ENCODE peak calls at places on chromosomes 12 and 14, in seven cellular contexts. I is IMR-90, H is GM12878, D is adrenal gland, R is K562, L is transverse colon, O is stomach. N is an unnamed sample.

GRCh38 chr14:61616524-61617185 is 78.7 kb upstream of the HIF1A start:
- DNase-seq in H (no peak), R (no peak), D (no peak), O (no peak), I (peak; percentile 89), L (no peak), N (no peak)

GRCh38 chr12:8995021-8995775 is 5.9 kb downstream of the KLRG1 start:
- DNase-seq in I (no peak), L (no peak), D (no peak), R (no peak), H (no peak), O (no peak), N (no peak)

GRCh38 chr14:104547310-104547997 is 32.1 kb upstream of the C14orf180 start:
- DNase-seq in I (no peak), O (no peak), L (no peak), H (no peak), R (no peak), D (no peak), N (no peak)

GRCh38 chr12:12214635-12215131 is 52.2 kb downstream of the LRP6 start:
- DNase-seq in I (peak; percentile 63), O (no peak), D (no peak), H (peak; percentile 35), R (peak; percentile 33), L (no peak), N (no peak)

GRCh38 chr12:27270148-27270547 is 26.1 kb downstream of the STK38L start:
- DNase-seq in H (no peak), I (no peak), O (no peak), R (no peak), L (no peak), D (no peak), N (no peak)

GRCh38 chr12:79020106-79020505 is 155.5 kb downstream of the SYT1 start:
- DNase-seq in L (no peak), H (no peak), D (no peak), O (no peak), I (peak; percentile 29), R (no peak), N (peak; percentile 2)

GRCh38 chr12:97767347-97767746 is 304.7 kb downstream of the RMST start:
- DNase-seq in H (no peak), O (no peak), L (no peak), R (no peak), I (no peak), D (no peak), N (no peak)

GRCh38 chr14:88902850-88903249 is 78.4 kb downstream of the TTC8 start:
- DNase-seq in D (no peak), O (no peak), R (no peak), L (no peak), I (no peak), H (no peak), N (no peak)

GRCh38 chr12:6839482-6840201 is 1.1 kb upstream of the GNB3 start:
- DNase-seq in D (no peak), R (no peak), H (no peak), O (peak; percentile 44), I (no peak), L (peak; percentile 77), N (no peak)

GRCh38 chr12:14086838-14087237 is 105.4 kb upstream of the GRIN2B start:
- DNase-seq in I (no peak), R (no peak), L (no peak), D (no peak), O (no peak), H (no peak), N (no peak)

GRCh38 chr12:51822261-51822616 is 26.3 kb downstream of the FIGNL2 start:
- DNase-seq in O (no peak), I (no peak), D (no peak), R (no peak), H (no peak), L (no peak), N (no peak)

GRCh38 chr14:104388631-104389325 is 190.8 kb upstream of the C14orf180 start:
- DNase-seq in D (no peak), I (no peak), L (no peak), R (no peak), O (peak; percentile 23), H (no peak), N (no peak)

GRCh38 chr12:468671-469389 is 9.1 kb downstream of the B4GALNT3 start:
- DNase-seq in I (peak; percentile 26), O (peak; percentile 61), D (peak; percentile 80), H (no peak), R (no peak), L (no peak), N (no peak)

GRCh38 chr14:89720741-89721315 is 233.7 kb downstream of the EFCAB11 start:
- DNase-seq in H (peak; percentile 50), O (peak; percentile 35), I (no peak), D (peak; percentile 14), L (peak; percentile 43), R (no peak), N (no peak)

GRCh38 chr14:105005329-105005928 is 15.5 kb downstream of the CDCA4 start:
- DNase-seq in I (no peak), L (no peak), O (no peak), R (no peak), H (no peak), D (no peak), N (no peak)

GRCh38 chr12:80142640-80143039 is 43.3 kb downstream of the OTOGL start:
- DNase-seq in L (no peak), H (no peak), D (no peak), I (no peak), R (no peak), O (no peak), N (no peak)

GRCh38 chr12:95591731-95592130 is 40.5 kb upstream of the USP44 start:
- DNase-seq in H (no peak), R (no peak), L (no peak), D (no peak), O (no peak), I (peak; percentile 88), N (no peak)

GRCh38 chr12:46964496-46965098 is 114.8 kb upstream of the PCED1B start:
- DNase-seq in D (peak; percentile 25), L (no peak), I (peak; percentile 64), O (no peak), H (no peak), R (no peak), N (peak; percentile 26)

GRCh38 chr14:105026033-105026785 is 5.3 kb upstream of the CDCA4 start:
- DNase-seq in I (peak; percentile 70), D (no peak), R (no peak), H (peak; percentile 81), O (no peak), L (no peak), N (no peak)

GRCh38 chr14:63745858-63746425 is 18.1 kb upstream of the SGPP1 start:
- DNase-seq in O (no peak), L (peak; percentile 37), D (no peak), I (no peak), R (peak; percentile 18), H (peak; percentile 80), N (no peak)

DNA sequence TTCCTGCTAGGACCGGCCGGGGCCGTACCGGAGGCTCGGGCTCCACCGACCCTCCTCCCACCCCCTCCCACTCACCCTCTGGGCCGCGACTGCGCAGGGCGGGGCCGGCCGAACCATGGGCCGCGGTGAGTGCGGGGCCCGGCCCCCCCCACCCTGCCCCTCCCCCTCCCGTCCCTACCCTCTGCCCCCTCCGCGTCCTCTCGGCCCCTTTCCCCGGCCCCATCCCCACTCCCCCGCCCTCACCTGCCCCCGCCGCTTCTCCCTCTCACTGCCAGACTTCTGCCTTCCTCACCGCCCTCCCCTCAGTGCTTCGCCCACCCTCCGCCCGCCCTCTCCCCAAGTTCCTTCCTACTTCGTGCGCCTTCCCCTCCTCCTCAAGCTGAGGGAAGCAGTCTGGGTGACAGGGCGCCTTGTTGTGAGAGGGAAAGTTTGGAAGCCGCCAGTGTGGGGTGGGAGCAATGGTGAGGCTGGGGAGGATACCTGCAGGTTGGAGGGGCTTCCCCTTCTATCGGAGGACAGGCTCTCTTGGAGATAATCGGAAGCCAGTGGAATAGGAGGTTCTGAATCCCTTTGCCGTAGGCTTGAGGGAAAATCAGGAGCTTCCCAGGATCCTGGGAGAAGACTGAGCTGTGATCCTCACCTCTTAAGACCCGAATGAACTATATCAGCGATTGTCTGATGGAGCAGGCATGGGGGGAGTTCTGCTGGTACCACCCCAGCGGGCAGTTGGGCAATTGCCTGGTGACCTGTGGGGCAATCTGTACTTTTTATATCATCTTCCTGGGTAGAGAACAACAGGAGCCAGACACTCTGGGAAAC is 472 bp downstream of the MBD6 start:
- DNase-seq in D (peak; percentile 76), R (peak; percentile 84), O (peak; percentile 48), L (peak; percentile 54), H (no peak), I (peak; percentile 49), N (no peak)
- TF ChIP-seq POLR2A in D (no peak), R (peak; percentile 47), O (no peak), L (peak; percentile 5), H (peak; percentile 66), I (no peak), N (no peak)

GRCh38 chr12:10098762-10099161 is at the start of gene CLEC1A:
- DNase-seq in H (no peak), L (no peak), O (no peak), I (no peak), D (peak; percentile 20), R (no peak), N (no peak)
- TF ChIP-seq POLR2A in H (no peak), L (peak; percentile 26), O (no peak), I (no peak), D (peak; percentile 34), R (no peak), N (no peak)

GRCh38 chr12:110124184-110124995 is at the start of gene IFT81:
- DNase-seq in R (peak; percentile 95), D (peak; percentile 97), H (no peak), L (peak; percentile 98), I (peak; percentile 90), O (peak; percentile 96), N (peak; percentile 90)
- TF ChIP-seq POLR2A in R (peak; percentile 63), D (peak; percentile 66), H (peak; percentile 51), L (peak; percentile 34), I (peak; percentile 53), O (no peak), N (peak; percentile 36)

DNA sequence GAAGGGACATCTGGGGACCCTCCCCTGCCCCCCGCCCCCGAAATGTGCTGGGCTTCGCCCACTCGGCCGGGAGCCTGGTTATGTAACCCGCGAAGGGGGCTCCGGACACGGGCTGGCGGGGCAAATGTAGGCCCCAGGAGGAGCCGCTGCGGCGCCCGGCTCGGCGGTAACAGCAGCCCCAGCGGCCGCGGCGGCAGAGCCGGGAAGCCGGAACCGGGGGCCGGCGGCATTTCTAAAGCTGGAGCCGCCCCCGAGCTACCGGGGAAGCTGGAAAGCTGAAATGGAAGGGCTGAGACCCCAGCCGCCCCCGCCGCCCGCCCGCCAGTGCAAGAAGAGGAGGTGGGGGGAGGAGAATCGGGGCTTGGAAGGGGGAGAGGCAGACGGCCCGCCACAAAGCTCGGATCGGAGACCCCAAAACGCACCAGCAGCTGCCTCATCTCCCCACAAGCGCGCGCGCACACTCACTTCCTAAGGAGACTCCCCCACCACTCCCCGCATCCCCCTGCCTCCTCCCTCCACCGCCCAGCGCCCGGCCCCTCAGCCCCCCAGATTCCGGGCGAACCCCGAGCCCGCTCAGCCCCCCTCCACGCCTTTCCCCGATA is 1.5 kb downstream of the KDM2B start:
- DNase-seq in O (peak; percentile 41), D (peak; percentile 53), L (peak; percentile 54), R (peak; percentile 55), I (no peak), H (no peak), N (no peak)
- TF ChIP-seq POLR2A in O (no peak), D (no peak), L (no peak), R (no peak), I (no peak), H (peak; percentile 57), N (peak; percentile 28)

GRCh38 chr14:101760138-101761011 is 1.1 kb upstream of the PPP2R5C start:
- DNase-seq in D (peak; percentile 99), L (peak; percentile 99), R (peak; percentile 92), H (peak; percentile 82), I (peak; percentile 98), O (peak; percentile 98), N (peak; percentile 84)
- TF ChIP-seq POLR2A in D (no peak), L (peak; percentile 26), R (peak; percentile 30), H (no peak), I (no peak), O (no peak), N (no peak)